ENCODE peak calls at places on chromosomes 7 and 10, in six cellular contexts. F is mammary epithelial cell, K is fibroblast of lung, Z is ovary, E is endodermal cell, M is A549. O is an unnamed sample.

GRCh38 chr7:1011297-1012003 is 28.5 kb downstream of the CYP2W1 start:
- DNase-seq in F (no peak), K (no peak), Z (no peak), E (no peak), M (no peak), O (no peak)

GRCh38 chr7:93535616-93536015 is 38.9 kb downstream of the CALCR start:
- DNase-seq in F (no peak), K (no peak), Z (no peak), E (no peak), M (no peak), O (no peak)

GRCh38 chr10:80454526-80455460 is 683 bp downstream of the TSPAN14 start:
- DNase-seq in F (peak; percentile 39), K (peak; percentile 42), Z (peak; percentile 46), E (peak; percentile 77), M (no peak), O (no peak)

GRCh38 chr7:98872328-98872924 is 2.6 kb upstream of the TMEM130 start:
- DNase-seq in F (no peak), K (no peak), Z (no peak), E (peak; percentile 64), M (peak; percentile 58), O (no peak)

GRCh38 chr7:39199951-39200350 is 222.2 kb downstream of the POU6F2 start:
- DNase-seq in F (no peak), K (no peak), Z (no peak), E (no peak), M (no peak), O (no peak)

GRCh38 chr7:99693427-99694200 is 13.8 kb upstream of the CYP3A5 start:
- DNase-seq in F (no peak), K (no peak), Z (no peak), E (peak; percentile 91), M (peak; percentile 45), O (no peak)

GRCh38 chr10:19877466-19878255 is 61.4 kb downstream of the PLXDC2 start:
- DNase-seq in F (no peak), K (peak; percentile 45), Z (no peak), E (no peak), M (no peak), O (no peak)

GRCh38 chr7:131546583-131547111 is 9.8 kb downstream of the PODXL start:
- DNase-seq in F (no peak), K (no peak), Z (no peak), E (peak; percentile 97), M (peak; percentile 72), O (no peak)

GRCh38 chr7:193538-194256 is 1.3 kb downstream of the FAM20C start:
- DNase-seq in F (peak; percentile 26), K (no peak), Z (no peak), E (peak; percentile 71), M (no peak), O (no peak)

GRCh38 chr10:78844956-78845355 is 223.8 kb upstream of the ZMIZ1 start:
- DNase-seq in F (no peak), K (no peak), Z (no peak), E (no peak), M (no peak), O (no peak)

GRCh38 chr7:16040381-16040780 is 353.9 kb upstream of the MEOX2 start:
- DNase-seq in F (no peak), K (no peak), Z (no peak), E (no peak), M (no peak), O (no peak)

GRCh38 chr10:5615263-5615820 is 51.1 kb downstream of the ASB13 start:
- DNase-seq in F (no peak), K (peak; percentile 32), Z (no peak), E (no peak), M (peak; percentile 69), O (no peak)

GRCh38 chr10:124539935-124540641 is 78.5 kb downstream of the LHPP start:
- DNase-seq in F (no peak), K (peak; percentile 26), Z (peak; percentile 81), E (peak; percentile 91), M (peak; percentile 28), O (no peak)

GRCh38 chr7:115731796-115732471 is 298.6 kb downstream of the TFEC start:
- DNase-seq in F (no peak), K (no peak), Z (no peak), E (no peak), M (no peak), O (no peak)

GRCh38 chr10:72379776-72380175 is 25.1 kb upstream of the DNAJB12 start:
- DNase-seq in F (no peak), K (peak; percentile 35), Z (no peak), E (no peak), M (no peak), O (no peak)

GRCh38 chr10:100000109-100000502 is 9.6 kb downstream of the DNMBP start:
- DNase-seq in F (no peak), K (no peak), Z (no peak), E (no peak), M (no peak), O (no peak)

GRCh38 chr7:133240302-133240701 is 12.6 kb upstream of the EXOC4 start:
- DNase-seq in F (no peak), K (no peak), Z (no peak), E (no peak), M (no peak), O (no peak)

GRCh38 chr10:96255569-96256335 is 15.6 kb downstream of the BLNK start:
- DNase-seq in F (no peak), K (no peak), Z (no peak), E (no peak), M (no peak), O (no peak)
- H3K4me1 ChIP-seq in F (peaks cover 4% of the 10 kb centered on the region), K (no peaks in the 10 kb centered on the region), Z (no peaks in the 10 kb centered on the region), E (peaks cover 4% of the 10 kb centered on the region), M (no peaks in the 10 kb centered on the region), O (no peaks in the 10 kb centered on the region)

GRCh38 chr10:48454302-48455054 is 148.0 kb downstream of the MAPK8 start:
- DNase-seq in F (no peak), K (no peak), Z (no peak), E (peak; percentile 72), M (no peak), O (no peak)
- TF ChIP-seq CTCF in F (no peak), K (no peak), Z (no peak), E (peak; percentile 23), M (no peak), O (no peak)

GRCh38 chr10:2525781-2526180 is 541.6 kb upstream of the PFKP start:
- DNase-seq in F (no peak), K (no peak), Z (no peak), E (no peak), M (no peak), O (no peak)

DNA sequence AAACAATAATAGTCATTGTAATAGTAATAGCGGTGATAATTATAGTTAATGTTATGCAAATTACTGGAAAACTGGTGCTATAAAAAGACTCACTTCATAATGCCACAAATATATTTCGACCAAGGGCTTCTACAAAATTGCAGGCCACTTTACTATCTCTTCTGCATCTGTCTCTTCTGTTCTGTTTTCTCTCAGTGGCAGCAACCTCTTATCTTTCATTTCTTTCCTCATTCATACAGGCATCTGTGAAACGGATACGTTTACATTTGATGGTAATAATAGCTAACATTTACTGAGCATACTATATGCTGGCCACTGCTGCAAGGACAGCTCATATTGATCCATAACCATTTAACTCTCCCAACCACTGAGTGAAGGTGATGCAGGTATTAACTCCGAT is 537.4 kb upstream of the PFKP start:
- DNase-seq in F (no peak), K (no peak), Z (no peak), E (no peak), M (no peak), O (no peak)
- H3K9me3 ChIP-seq in F (peaks cover 32% of the 10 kb centered on the region), K (no peaks in the 10 kb centered on the region), Z (no peaks in the 10 kb centered on the region), E (peaks cover 4% of the 10 kb centered on the region), M (no peaks in the 10 kb centered on the region), O (peaks cover 5% of the 10 kb centered on the region)

GRCh38 chr7:121544726-121545125 is 148.6 kb upstream of the FAM3C start:
- DNase-seq in F (peak; percentile 98), K (peak; percentile 98), Z (no peak), E (peak; percentile 63), M (peak; percentile 62), O (peak; percentile 81)

GRCh38 chr7:121545418-121545817 is 149.3 kb upstream of the FAM3C start:
- DNase-seq in F (peak; percentile 61), K (no peak), Z (no peak), E (no peak), M (no peak), O (no peak)

GRCh38 chr7:121541457-121541856 is 145.3 kb upstream of the FAM3C start:
- DNase-seq in F (peak; percentile 48), K (no peak), Z (no peak), E (no peak), M (peak; percentile 5), O (no peak)

GRCh38 chr7:121546632-121547340 is 150.7 kb upstream of the FAM3C start:
- DNase-seq in F (no peak), K (no peak), Z (no peak), E (no peak), M (no peak), O (no peak)

DNA sequence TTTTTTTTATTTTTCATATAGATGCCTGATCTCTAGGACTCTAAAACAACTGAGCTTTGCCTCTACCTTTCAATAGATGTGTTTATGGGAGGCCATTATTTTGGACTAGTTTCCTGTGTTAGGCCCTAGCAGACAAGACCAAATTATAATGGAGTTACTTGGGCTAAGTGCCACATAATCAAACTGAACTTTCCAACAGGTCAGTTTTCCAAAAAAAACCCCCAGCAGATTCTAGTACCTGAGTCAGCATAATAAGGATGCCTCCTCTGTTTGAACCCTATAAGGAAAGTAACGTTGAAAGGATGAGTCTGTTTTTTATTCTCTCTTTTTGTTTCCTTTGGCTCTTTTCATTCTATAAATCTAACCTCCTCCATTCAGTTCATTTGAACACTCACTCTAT is 148.1 kb upstream of the FAM3C start:
- DNase-seq in F (no peak), K (peak; percentile 30), Z (no peak), E (no peak), M (no peak), O (no peak)
- H3K4me1 ChIP-seq in F (peaks cover 18% of the 10 kb centered on the region), K (no peaks in the 10 kb centered on the region), Z (no peaks in the 10 kb centered on the region), E (no peaks in the 10 kb centered on the region), M (peaks cover 11% of the 10 kb centered on the region), O (peaks cover 19% of the 10 kb centered on the region)

GRCh38 chr7:73434701-73435069 is 1.1 kb downstream of the FZD9 start:
- DNase-seq in F (no peak), K (no peak), Z (no peak), E (no peak), M (no peak), O (no peak)

GRCh38 chr7:73437091-73437490 is 3.5 kb downstream of the FZD9 start:
- DNase-seq in F (no peak), K (no peak), Z (no peak), E (no peak), M (no peak), O (no peak)

GRCh38 chr7:73435471-73436009 is 2.0 kb downstream of the FZD9 start:
- DNase-seq in F (no peak), K (no peak), Z (no peak), E (no peak), M (no peak), O (no peak)

GRCh38 chr7:73437699-73438416 is 4.3 kb downstream of the FZD9 start:
- DNase-seq in F (no peak), K (no peak), Z (no peak), E (peak; percentile 57), M (no peak), O (no peak)

GRCh38 chr7:73436031-73436929 is 2.7 kb downstream of the FZD9 start:
- DNase-seq in F (no peak), K (no peak), Z (no peak), E (peak; percentile 64), M (peak; percentile 58), O (no peak)
- TF ChIP-seq CTCF in F (no peak), K (no peak), Z (no peak), E (peak; percentile 25), M (peak; percentile 24), O (no peak)